ENCODE peak calls at places on chromosomes 6 and 20, in eight cellular contexts. F, Q, W, D, M, R, V and I are unnamed samples. For H3K36me3, the result is how much of the 10 kb centered on the place peaks cover.

GRCh38 chr6:44228836-44229235 is 5.4 kb downstream of the SLC29A1 start:
- DNase-seq in F (no peak), Q (no peak), W (no peak), D (no peak), M (no peak), R (no peak), V (no peak), I (no peak)

GRCh38 chr6:44105993-44106740 is 21.1 kb downstream of the MRPL14 start:
- DNase-seq in F (no peak), Q (no peak), W (no peak), D (no peak), M (no peak), R (no peak), V (no peak), I (no peak)

GRCh38 chr6:2376429-2377355 is 131.3 kb upstream of the GMDS start:
- DNase-seq in F (peak), Q (no peak), W (no peak), D (no peak), M (peak), R (no peak), V (no peak), I (no peak)

GRCh38 chr6:19837511-19838441 is 606 bp downstream of the ID4 start:
- DNase-seq in F (peak), Q (peak), W (no peak), D (no peak), M (peak), R (peak), V (peak), I (peak)

GRCh38 chr6:111573118-111573883 is 32.4 kb downstream of the TRAF3IP2 start:
- DNase-seq in F (no peak), Q (no peak), W (no peak), D (no peak), M (peak), R (no peak), V (no peak), I (peak)

GRCh38 chr6:168155193-168155592 is 76.2 kb upstream of the FRMD1 start:
- DNase-seq in F (no peak), Q (no peak), W (no peak), D (no peak), M (peak), R (no peak), V (no peak), I (no peak)

GRCh38 chr6:45105170-45105820 is 222.8 kb upstream of the RUNX2 start:
- DNase-seq in F (no peak), Q (no peak), W (no peak), D (no peak), M (no peak), R (no peak), V (no peak), I (no peak)

GRCh38 chr6:13354331-13355042 is 26.1 kb upstream of the TBC1D7 start:
- DNase-seq in F (no peak), Q (no peak), W (peak), D (no peak), M (no peak), R (no peak), V (no peak), I (no peak)

GRCh38 chr6:21441386-21441785 is 152.2 kb upstream of the SOX4 start:
- DNase-seq in F (no peak), Q (no peak), W (no peak), D (no peak), M (no peak), R (no peak), V (no peak), I (no peak)

GRCh38 chr6:9704989-9705388 is 709.9 kb downstream of the TFAP2A start:
- DNase-seq in F (no peak), Q (no peak), W (no peak), D (no peak), M (no peak), R (peak), V (no peak), I (no peak)

GRCh38 chr6:160077526-160077925 is 44.1 kb upstream of the SLC22A1 start:
- DNase-seq in F (no peak), Q (no peak), W (no peak), D (no peak), M (no peak), R (no peak), V (no peak), I (no peak)

GRCh38 chr6:160073272-160073671 is 48.3 kb upstream of the SLC22A1 start:
- DNase-seq in F (no peak), Q (no peak), W (no peak), D (no peak), M (no peak), R (no peak), V (peak), I (no peak)

GRCh38 chr6:160078883-160079685 is 42.5 kb upstream of the SLC22A1 start:
- DNase-seq in F (no peak), Q (no peak), W (no peak), D (no peak), M (no peak), R (no peak), V (peak), I (no peak)

GRCh38 chr6:160079686-160080043 is 42.0 kb upstream of the SLC22A1 start:
- DNase-seq in F (no peak), Q (no peak), W (no peak), D (no peak), M (no peak), R (no peak), V (no peak), I (no peak)

GRCh38 chr6:160076009-160076408 is 45.6 kb upstream of the SLC22A1 start:
- DNase-seq in F (no peak), Q (no peak), W (no peak), D (no peak), M (no peak), R (no peak), V (no peak), I (no peak)
- H3K36me3 ChIP-seq in F (under half), Q (half or more), W (half or more), D (under half), M (half or more), R (half or more), V (half or more), I (under half)

DNA sequence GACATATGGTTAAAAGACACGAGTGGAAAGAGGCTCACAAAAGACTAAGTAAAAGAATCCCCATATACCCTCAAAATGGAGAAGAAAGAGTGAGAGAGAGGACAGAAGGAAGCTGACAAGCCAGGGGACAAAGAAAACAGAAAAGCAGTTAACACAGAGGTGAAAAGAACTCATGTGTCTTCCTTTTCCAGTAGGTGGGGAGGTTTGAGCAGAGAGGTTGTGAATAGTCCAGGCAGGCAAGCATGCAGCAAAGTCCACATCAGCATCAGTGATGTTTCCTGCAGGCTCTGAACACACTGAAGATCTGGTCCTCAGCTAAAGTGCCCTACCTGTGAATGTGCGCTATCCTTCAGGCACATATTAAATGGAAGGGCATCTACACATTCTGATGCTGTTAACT is 196.5 kb upstream of the IRAK1BP1 start:
- DNase-seq in F (no peak), Q (no peak), W (no peak), D (no peak), M (no peak), R (no peak), V (no peak), I (no peak)
- TF ChIP-seq EP300 in F (no peak), Q (no peak), W (no peak), D (no peak), M (no peak), R (no peak), V (no peak), I (no peak)

GRCh38 chr20:1392693-1393506 is at the start of gene FKBP1A:
- DNase-seq in F (peak), Q (peak), W (peak), D (peak), M (peak), R (peak), V (peak), I (peak)
- H3K27ac ChIP-seq in F (peak), Q (peak), W (peak), D (peak), M (peak), R (peak), V (peak), I (peak)

GRCh38 chr20:31757254-31757653 is 18.2 kb downstream of the TPX2 start:
- DNase-seq in F (no peak), Q (no peak), W (no peak), D (no peak), M (no peak), R (no peak), V (no peak), I (no peak)
- H3K36me3 ChIP-seq in F (under half), Q (under half), W (half or more), D (under half), M (under half), R (under half), V (under half), I (under half)

GRCh38 chr6:151550618-151551017 is 56.8 kb downstream of the CCDC170 start:
- DNase-seq in F (no peak), Q (no peak), W (no peak), D (no peak), M (no peak), R (no peak), V (no peak), I (no peak)
- TF ChIP-seq EP300 in F (no peak), Q (no peak), W (no peak), D (no peak), M (no peak), R (no peak), V (no peak), I (no peak)

DNA sequence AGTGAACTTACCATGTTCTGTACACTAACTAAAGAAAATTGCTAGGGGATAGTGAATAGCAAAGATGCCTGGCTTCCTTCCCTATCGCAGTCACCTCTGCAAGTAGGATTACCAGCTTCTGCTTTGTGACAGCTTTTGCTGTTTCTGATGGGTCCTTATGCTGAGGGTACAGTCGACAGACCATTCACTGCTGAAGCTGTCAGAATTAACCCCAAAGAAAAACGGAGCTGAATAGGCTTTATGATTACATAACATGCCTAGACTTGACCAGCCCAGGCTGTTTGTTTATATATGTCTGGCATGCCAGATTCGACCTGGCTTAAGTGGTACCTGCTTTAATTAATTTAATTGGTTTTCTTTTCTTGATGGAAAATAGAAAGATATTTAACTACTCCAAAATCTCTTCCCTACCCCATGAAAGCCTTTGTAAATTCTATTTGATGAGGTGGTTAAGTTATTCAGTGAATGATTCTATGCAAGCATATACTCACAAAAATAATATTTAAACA is 21.7 kb upstream of the PRELID3B start:
- DNase-seq in F (no peak), Q (no peak), W (no peak), D (no peak), M (no peak), R (no peak), V (no peak), I (no peak)
- H3K27ac ChIP-seq in F (peak), Q (no peak), W (no peak), D (no peak), M (peak), R (no peak), V (no peak), I (no peak)

DNA sequence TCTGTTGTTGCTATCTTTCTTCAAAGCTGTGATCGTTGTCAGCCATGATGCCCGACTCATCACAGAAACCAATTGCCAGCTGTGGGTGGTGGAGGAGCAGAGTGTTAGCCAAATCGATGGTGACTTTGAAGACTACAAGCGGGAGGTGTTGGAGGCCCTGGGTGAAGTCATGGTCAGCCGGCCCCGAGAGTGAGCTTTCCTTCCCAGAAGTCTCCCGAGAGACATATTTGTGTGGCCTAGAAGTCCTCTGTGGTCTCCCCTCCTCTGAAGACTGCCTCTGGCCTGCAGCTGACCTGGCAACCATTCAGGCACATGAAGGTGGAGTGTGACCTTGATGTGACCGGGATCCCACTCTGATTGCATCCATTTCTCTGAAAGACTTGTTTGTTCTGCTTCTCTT is 19.3 kb downstream of the ABCF1 start:
- DNase-seq in F (no peak), Q (no peak), W (no peak), D (no peak), M (no peak), R (no peak), V (no peak), I (no peak)
- H3K36me3 ChIP-seq in F (under half), Q (half or more), W (half or more), D (under half), M (half or more), R (under half), V (half or more), I (under half)

GRCh38 chr6:121090492-121090891 is 243.8 kb downstream of the TBC1D32 start:
- DNase-seq in F (no peak), Q (no peak), W (no peak), D (no peak), M (no peak), R (no peak), V (no peak), I (no peak)
- TF ChIP-seq EP300 in F (no peak), Q (no peak), W (no peak), D (no peak), M (no peak), R (no peak), V (no peak), I (no peak)

DNA sequence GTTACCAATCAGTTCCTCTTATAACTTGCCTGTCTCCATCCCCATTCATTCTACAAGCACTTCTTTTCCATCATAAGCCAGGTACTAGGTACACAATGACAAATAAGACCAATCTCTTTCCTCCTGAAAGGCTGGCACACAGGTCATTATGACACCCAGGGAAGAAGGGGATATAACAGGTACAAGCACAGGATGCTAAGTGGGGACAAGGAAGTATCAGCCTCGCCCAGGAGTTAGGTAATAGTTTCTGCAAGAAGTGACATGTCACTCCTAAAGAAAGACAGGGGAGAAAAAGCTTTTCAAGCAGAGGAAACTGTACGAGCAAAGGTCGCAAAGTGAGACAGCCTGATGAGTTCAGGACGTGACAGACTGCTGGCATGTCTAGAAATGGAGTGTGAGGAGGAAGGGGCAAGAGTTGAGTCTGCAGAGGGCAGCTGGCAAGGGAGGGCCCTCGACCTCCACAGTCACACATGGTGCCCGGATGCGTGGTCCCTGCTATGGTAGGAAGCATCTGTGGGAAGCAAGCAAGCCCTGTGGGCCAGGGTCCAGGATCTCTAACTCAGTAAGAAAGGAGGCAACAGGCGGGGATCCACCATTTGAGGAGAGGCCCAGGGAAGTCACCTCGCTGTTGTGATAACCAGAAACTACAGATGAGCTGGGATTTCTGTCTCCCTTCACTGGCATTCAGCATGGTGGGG is 40.4 kb downstream of the GPLD1 start:
- DNase-seq in F (no peak), Q (no peak), W (no peak), D (no peak), M (no peak), R (no peak), V (no peak), I (no peak)
- H3K27ac ChIP-seq in F (no peak), Q (no peak), W (no peak), D (no peak), M (no peak), R (no peak), V (no peak), I (no peak)